ENCODE peak calls at places on chromosome 11, in eight cellular contexts. G is T-helper 2 cell; B is effector memory CD8-positive, alpha-beta T cell; Q is NCI-H1436 treated with DMSO at 0.1 percent for 48 hours; K is T-helper 9 cell; S is cardiac muscle cell; V is MM.1S; Z is A172. R is an unnamed sample.

GRCh38 chr11:70281114-70281729 is 10.7 kb downstream of the PPFIA1 start:
- DNase-seq in B (no peak), K (no peak), Z (peak; percentile 30), V (no peak), G (no peak), Q (no peak), S (no peak), R (no peak)

GRCh38 chr11:62387381-62387780 is 31.5 kb upstream of the SCGB1A1 start:
- DNase-seq in K (no peak), G (no peak), Z (no peak), B (no peak), Q (no peak), S (no peak), V (no peak), R (no peak)

GRCh38 chr11:119323532-119324033 is 6.7 kb upstream of the MCAM start:
- DNase-seq in Q (peak; percentile 34), S (peak; percentile 92), K (peak; percentile 85), G (peak; percentile 65), Z (peak; percentile 35), B (peak; percentile 80), V (peak; percentile 73), R (peak; percentile 86)

GRCh38 chr11:126305699-126306098 is 1.8 kb downstream of the DCPS start:
- DNase-seq in V (peak; percentile 97), Q (no peak), Z (no peak), S (no peak), B (no peak), G (peak; percentile 74), K (no peak), R (no peak)

GRCh38 chr11:3604169-3604568 is 37.6 kb downstream of the ART5 start:
- DNase-seq in B (no peak), Z (no peak), S (no peak), G (no peak), V (no peak), K (no peak), Q (no peak), R (no peak)

GRCh38 chr11:70064726-70065317 is 13.3 kb upstream of the ANO1 start:
- DNase-seq in S (no peak), Q (no peak), Z (no peak), B (no peak), V (no peak), K (no peak), G (no peak), R (peak; percentile 56)

GRCh38 chr11:74470526-74470925 is 3.2 kb upstream of the KCNE3 start:
- DNase-seq in Q (no peak), V (no peak), B (no peak), Z (no peak), S (no peak), G (no peak), K (no peak), R (no peak)

GRCh38 chr11:93559681-93560080 is 16.5 kb upstream of the SMCO4 start:
- DNase-seq in Q (no peak), V (no peak), Z (no peak), G (no peak), B (no peak), S (no peak), K (no peak), R (no peak)

GRCh38 chr11:109363682-109364081 is 58.3 kb upstream of the C11orf87 start:
- DNase-seq in G (no peak), B (no peak), S (no peak), Z (no peak), Q (no peak), V (no peak), K (no peak), R (no peak)

GRCh38 chr11:65108469-65109123 is 3.1 kb upstream of the TM7SF2 start:
- DNase-seq in B (no peak), Q (no peak), Z (no peak), S (no peak), K (no peak), G (no peak), V (no peak), R (no peak)

GRCh38 chr11:127130321-127130720 is 129.8 kb upstream of the KIRREL3 start:
- DNase-seq in V (no peak), B (no peak), K (no peak), S (no peak), G (no peak), Z (no peak), Q (no peak), R (no peak)

GRCh38 chr11:36328956-36329673 is 33.0 kb downstream of the PRR5L start:
- DNase-seq in Q (no peak), Z (peak; percentile 14), G (no peak), K (no peak), S (no peak), B (no peak), V (no peak), R (no peak)

GRCh38 chr11:118629761-118630661 is 22.6 kb downstream of the PHLDB1 start:
- DNase-seq in S (no peak), G (no peak), B (no peak), Q (no peak), Z (no peak), V (no peak), K (no peak), R (no peak)

R was measured in PC-3.